ENCODE peak calls at places on chromosomes 2 and 18, in six cellular contexts. One of them, this sample, is unnamed.

GRCh38 chr2:25215948-25216679 is 47.7 kb upstream of the POMC start:
- DNase-seq in A549: peak
- DNase-seq in K562: no peak
- DNase-seq in endothelial cell of umbilical vein: peak
- DNase-seq in HepG2: no peak
- DNase-seq in GM12878: no peak
- DNase-seq in this sample: peak

GRCh38 chr2:57906152-57906732 is 140.4 kb upstream of the VRK2 start:
- DNase-seq in endothelial cell of umbilical vein: peak
- DNase-seq in A549: peak
- DNase-seq in HepG2: peak
- DNase-seq in K562: peak
- DNase-seq in GM12878: no peak
- DNase-seq in this sample: peak

GRCh38 chr2:99399795-99400194 is 62.6 kb downstream of the EIF5B start:
- DNase-seq in HepG2: no peak
- DNase-seq in endothelial cell of umbilical vein: no peak
- DNase-seq in K562: no peak
- DNase-seq in GM12878: no peak
- DNase-seq in A549: no peak
- DNase-seq in this sample: no peak

GRCh38 chr18:616380-616995 is 19.7 kb downstream of the CLUL1 start:
- DNase-seq in endothelial cell of umbilical vein: peak
- DNase-seq in A549: peak
- DNase-seq in K562: peak
- DNase-seq in GM12878: no peak
- DNase-seq in HepG2: peak
- DNase-seq in this sample: peak

GRCh38 chr2:135512099-135512498 is 18.9 kb downstream of the ZRANB3 start:
- DNase-seq in GM12878: no peak
- DNase-seq in HepG2: peak
- DNase-seq in A549: no peak
- DNase-seq in K562: no peak
- DNase-seq in endothelial cell of umbilical vein: no peak
- DNase-seq in this sample: no peak

GRCh38 chr2:19682493-19682892 is 219.3 kb downstream of the TTC32 start:
- DNase-seq in HepG2: no peak
- DNase-seq in endothelial cell of umbilical vein: no peak
- DNase-seq in K562: no peak
- DNase-seq in A549: peak
- DNase-seq in GM12878: no peak
- DNase-seq in this sample: no peak

GRCh38 chr18:50441518-50441917 is 66.7 kb downstream of the SKA1 start:
- DNase-seq in endothelial cell of umbilical vein: no peak
- DNase-seq in K562: no peak
- DNase-seq in GM12878: no peak
- DNase-seq in A549: no peak
- DNase-seq in HepG2: no peak
- DNase-seq in this sample: no peak

GRCh38 chr18:44709297-44710117 is 28.8 kb downstream of the SETBP1 start:
- DNase-seq in K562: no peak
- DNase-seq in A549: no peak
- DNase-seq in HepG2: no peak
- DNase-seq in GM12878: peak
- DNase-seq in endothelial cell of umbilical vein: no peak
- DNase-seq in this sample: no peak

GRCh38 chr2:49035477-49035876 is 118.8 kb downstream of the FSHR start:
- DNase-seq in K562: no peak
- DNase-seq in endothelial cell of umbilical vein: no peak
- DNase-seq in GM12878: no peak
- DNase-seq in A549: no peak
- DNase-seq in HepG2: no peak
- DNase-seq in this sample: no peak

GRCh38 chr18:43916984-43917383 is 639.7 kb upstream of the SYT4 start:
- DNase-seq in K562: no peak
- DNase-seq in GM12878: no peak
- DNase-seq in HepG2: no peak
- DNase-seq in A549: no peak
- DNase-seq in endothelial cell of umbilical vein: no peak
- DNase-seq in this sample: no peak

GRCh38 chr18:59055345-59056032 is 84.2 kb upstream of the SEC11C start:
- DNase-seq in A549: peak
- DNase-seq in endothelial cell of umbilical vein: no peak
- DNase-seq in HepG2: no peak
- DNase-seq in GM12878: no peak
- DNase-seq in K562: no peak
- DNase-seq in this sample: no peak

GRCh38 chr2:71597749-71598148 is 144.4 kb downstream of the DYSF start:
- DNase-seq in HepG2: no peak
- DNase-seq in endothelial cell of umbilical vein: no peak
- DNase-seq in K562: no peak
- DNase-seq in GM12878: no peak
- DNase-seq in A549: no peak
- DNase-seq in this sample: peak

GRCh38 chr2:71599038-71599437 is 145.7 kb downstream of the DYSF start:
- DNase-seq in HepG2: no peak
- DNase-seq in K562: no peak
- DNase-seq in endothelial cell of umbilical vein: no peak
- DNase-seq in GM12878: no peak
- DNase-seq in A549: no peak
- DNase-seq in this sample: peak

GRCh38 chr2:71595549-71595948 is 142.2 kb downstream of the DYSF start:
- DNase-seq in K562: no peak
- DNase-seq in A549: no peak
- DNase-seq in HepG2: no peak
- DNase-seq in GM12878: no peak
- DNase-seq in endothelial cell of umbilical vein: no peak
- DNase-seq in this sample: no peak

GRCh38 chr2:71598526-71598925 is 145.2 kb downstream of the DYSF start:
- DNase-seq in A549: no peak
- DNase-seq in endothelial cell of umbilical vein: no peak
- DNase-seq in GM12878: no peak
- DNase-seq in K562: no peak
- DNase-seq in HepG2: no peak
- DNase-seq in this sample: peak

DNA sequence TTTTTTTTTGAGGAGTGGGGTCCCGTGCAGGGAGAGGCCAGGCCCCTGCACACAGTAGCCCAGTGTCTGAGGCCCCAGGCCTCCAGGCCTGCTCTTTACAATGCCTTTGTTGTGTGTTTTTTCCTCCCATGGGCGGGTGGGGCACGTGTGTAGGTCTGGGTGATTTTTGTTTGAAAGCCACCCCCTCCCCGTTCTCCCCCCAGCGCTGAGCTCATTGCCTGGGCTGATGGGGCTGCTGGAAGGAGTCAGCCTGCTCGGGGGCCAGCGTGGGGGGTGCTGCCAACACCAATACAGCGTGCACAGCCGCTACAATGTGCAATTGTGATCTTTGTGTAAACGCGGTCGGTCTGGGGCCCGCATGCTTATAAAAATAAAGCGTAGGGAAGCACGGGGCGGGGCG is 142.7 kb downstream of the DYSF start:
- DNase-seq in A549: no peak
- DNase-seq in GM12878: no peak
- DNase-seq in HepG2: no peak
- DNase-seq in K562: no peak
- DNase-seq in endothelial cell of umbilical vein: peak
- DNase-seq in this sample: no peak
- TF ChIP-seq MYC in A549: no peak
- TF ChIP-seq MYC in GM12878: no peak
- TF ChIP-seq MYC in HepG2: no peak
- TF ChIP-seq MYC in K562: no peak
- TF ChIP-seq MYC in endothelial cell of umbilical vein: no peak
- TF ChIP-seq MYC in this sample: no peak

DNA sequence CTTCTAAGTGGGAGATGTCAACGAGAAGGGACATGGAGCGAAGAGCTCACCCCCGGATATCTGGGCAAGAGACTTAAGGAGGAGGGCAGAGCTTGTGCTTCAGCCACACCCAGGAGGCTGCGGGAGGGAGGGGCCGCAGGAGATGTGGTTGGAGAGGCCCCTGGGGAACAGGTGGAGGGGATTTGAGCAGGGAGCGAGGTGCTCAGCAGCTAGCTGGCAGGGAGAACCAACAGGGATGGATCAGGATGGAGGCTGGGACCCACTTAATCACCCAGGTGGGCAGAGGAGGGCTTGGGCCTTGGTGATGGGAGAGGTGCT is 78.3 kb downstream of the MBP start:
- DNase-seq in HepG2: no peak
- DNase-seq in A549: no peak
- DNase-seq in GM12878: no peak
- DNase-seq in K562: no peak
- DNase-seq in endothelial cell of umbilical vein: no peak
- DNase-seq in this sample: peak
- TF ChIP-seq MAX in HepG2: no peak
- TF ChIP-seq MAX in A549: no peak
- TF ChIP-seq MAX in GM12878: no peak
- TF ChIP-seq MAX in K562: no peak
- TF ChIP-seq MAX in endothelial cell of umbilical vein: no peak
- TF ChIP-seq MAX in this sample: no peak

GRCh38 chr18:11981383-11981632 is at the start of gene IMPA2:
- DNase-seq in endothelial cell of umbilical vein: no peak
- DNase-seq in K562: no peak
- DNase-seq in A549: no peak
- DNase-seq in HepG2: no peak
- DNase-seq in GM12878: no peak
- DNase-seq in this sample: no peak
- TF ChIP-seq POLR2A in endothelial cell of umbilical vein: no peak
- TF ChIP-seq POLR2A in K562: no peak
- TF ChIP-seq POLR2A in A549: peak
- TF ChIP-seq POLR2A in HepG2: peak
- TF ChIP-seq POLR2A in GM12878: peak
- TF ChIP-seq POLR2A in this sample: peak

GRCh38 chr2:178282075-178282474 is 87.8 kb downstream of the OSBPL6 start:
- DNase-seq in GM12878: no peak
- DNase-seq in HepG2: no peak
- DNase-seq in endothelial cell of umbilical vein: peak
- DNase-seq in A549: peak
- DNase-seq in K562: no peak
- DNase-seq in this sample: no peak

GRCh38 chr2:178277741-178278197 is 83.5 kb downstream of the OSBPL6 start:
- DNase-seq in K562: peak
- DNase-seq in HepG2: peak
- DNase-seq in endothelial cell of umbilical vein: no peak
- DNase-seq in A549: no peak
- DNase-seq in GM12878: no peak
- DNase-seq in this sample: no peak

GRCh38 chr2:178279636-178280035 is 85.3 kb downstream of the OSBPL6 start:
- DNase-seq in K562: no peak
- DNase-seq in A549: no peak
- DNase-seq in HepG2: no peak
- DNase-seq in endothelial cell of umbilical vein: no peak
- DNase-seq in GM12878: no peak
- DNase-seq in this sample: no peak

GRCh38 chr2:178280261-178280852 is 86.0 kb downstream of the OSBPL6 start:
- DNase-seq in HepG2: peak
- DNase-seq in GM12878: no peak
- DNase-seq in endothelial cell of umbilical vein: peak
- DNase-seq in K562: peak
- DNase-seq in A549: peak
- DNase-seq in this sample: peak

DNA sequence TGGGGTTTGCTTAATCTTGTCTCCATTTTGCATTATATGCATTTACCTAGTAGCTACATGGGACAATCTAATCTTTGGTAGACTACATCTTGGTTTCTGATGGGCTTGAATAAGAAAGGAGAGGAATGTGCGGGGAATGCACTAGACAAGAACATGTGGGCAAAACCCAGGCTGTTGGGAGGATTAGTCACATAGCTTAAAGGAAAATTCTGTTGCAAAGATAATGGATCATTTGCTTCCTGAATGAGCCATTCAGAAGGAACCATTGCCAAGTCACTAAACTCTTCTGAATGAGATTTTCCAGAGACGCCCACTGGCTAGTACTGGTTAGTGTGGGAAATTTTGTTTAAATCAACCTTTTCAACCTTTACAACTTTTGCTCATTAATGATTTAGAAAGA is 84.8 kb downstream of the OSBPL6 start:
- DNase-seq in HepG2: no peak
- DNase-seq in endothelial cell of umbilical vein: peak
- DNase-seq in K562: no peak
- DNase-seq in A549: peak
- DNase-seq in GM12878: no peak
- DNase-seq in this sample: no peak
- TF ChIP-seq MYC in HepG2: no peak
- TF ChIP-seq MYC in endothelial cell of umbilical vein: no peak
- TF ChIP-seq MYC in K562: no peak
- TF ChIP-seq MYC in A549: no peak
- TF ChIP-seq MYC in GM12878: no peak
- TF ChIP-seq MYC in this sample: no peak

GRCh38 chr18:78818495-78818894 is 161.1 kb upstream of the SALL3 start:
- DNase-seq in endothelial cell of umbilical vein: no peak
- DNase-seq in A549: no peak
- DNase-seq in K562: no peak
- DNase-seq in GM12878: no peak
- DNase-seq in HepG2: no peak
- DNase-seq in this sample: no peak

GRCh38 chr18:78814766-78815165 is 164.9 kb upstream of the SALL3 start:
- DNase-seq in HepG2: no peak
- DNase-seq in GM12878: no peak
- DNase-seq in K562: no peak
- DNase-seq in endothelial cell of umbilical vein: no peak
- DNase-seq in A549: no peak
- DNase-seq in this sample: no peak

GRCh38 chr18:78818961-78819360 is 160.7 kb upstream of the SALL3 start:
- DNase-seq in A549: no peak
- DNase-seq in endothelial cell of umbilical vein: no peak
- DNase-seq in HepG2: no peak
- DNase-seq in K562: no peak
- DNase-seq in GM12878: no peak
- DNase-seq in this sample: no peak

GRCh38 chr18:78816114-78816513 is 163.5 kb upstream of the SALL3 start:
- DNase-seq in GM12878: no peak
- DNase-seq in endothelial cell of umbilical vein: no peak
- DNase-seq in A549: no peak
- DNase-seq in HepG2: no peak
- DNase-seq in K562: no peak
- DNase-seq in this sample: no peak

GRCh38 chr18:78816916-78817315 is 162.7 kb upstream of the SALL3 start:
- DNase-seq in GM12878: no peak
- DNase-seq in HepG2: no peak
- DNase-seq in K562: no peak
- DNase-seq in endothelial cell of umbilical vein: no peak
- DNase-seq in A549: no peak
- DNase-seq in this sample: no peak
- TF ChIP-seq MAX in GM12878: no peak
- TF ChIP-seq MAX in HepG2: no peak
- TF ChIP-seq MAX in K562: no peak
- TF ChIP-seq MAX in endothelial cell of umbilical vein: no peak
- TF ChIP-seq MAX in A549: no peak
- TF ChIP-seq MAX in this sample: no peak